ENCODE peak calls at places on chromosomes 16 and 17, in five cellular contexts. T is GM12878, P is cardiac muscle cell, F is NCI-H2081, E is amniotic stem cell. L is an unnamed sample.

GRCh38 chr16:53545433-53545832 is 42.4 kb upstream of the AKTIP start:
- DNase-seq in P (no peak), E (no peak), F (no peak), T (no peak), L (no peak)

GRCh38 chr17:79120259-79120658 is 45.6 kb downstream of the ENGASE start:
- DNase-seq in T (no peak), E (no peak), P (no peak), F (no peak), L (no peak)

GRCh38 chr17:73285916-73286862 is 24.5 kb upstream of the CPSF4L start:
- DNase-seq in E (no peak), F (no peak), P (no peak), T (no peak), L (no peak)

GRCh38 chr17:40566027-40566426 is 755 bp upstream of the CCR7 start:
- DNase-seq in E (no peak), T (no peak), F (no peak), P (no peak), L (no peak)

GRCh38 chr17:71118039-71118438 is 948.7 kb downstream of the KCNJ2 start:
- DNase-seq in E (no peak), P (peak), T (no peak), F (peak), L (no peak)

GRCh38 chr17:43126911-43127290 is 1.7 kb upstream of the BRCA1 start:
- DNase-seq in T (no peak), F (no peak), E (no peak), P (no peak), L (no peak)

GRCh38 chr16:2519711-2520080 is 475 bp upstream of the AMDHD2 start:
- DNase-seq in F (no peak), E (no peak), P (no peak), T (no peak), L (no peak)

GRCh38 chr16:27894441-27894840 is 169.1 kb downstream of the GSG1L start:
- DNase-seq in E (no peak), F (no peak), T (no peak), P (no peak), L (no peak)

GRCh38 chr16:56576585-56577299 is 11.9 kb downstream of the MT4 start:
- DNase-seq in E (peak), P (peak), T (peak), F (no peak), L (peak)

GRCh38 chr16:11258553-11259287 is 2.7 kb upstream of the SOCS1 start:
- DNase-seq in F (no peak), P (no peak), E (no peak), T (peak), L (peak)

GRCh38 chr17:44547625-44548297 is 9.5 kb upstream of the FZD2 start:
- DNase-seq in F (no peak), P (no peak), T (no peak), E (no peak), L (no peak)

GRCh38 chr17:61450641-61451537 is 1.3 kb upstream of the TBX4 start:
- DNase-seq in E (no peak), T (no peak), F (no peak), P (no peak), L (no peak)

GRCh38 chr16:50721549-50722409 is 20.1 kb upstream of the CYLD start:
- DNase-seq in F (no peak), P (no peak), E (no peak), T (no peak), L (no peak)

GRCh38 chr17:57726213-57726612 is 18.9 kb downstream of the CCDC182 start:
- DNase-seq in E (no peak), P (no peak), T (no peak), F (no peak), L (no peak)

GRCh38 chr16:49376206-49376605 is 2.6 kb downstream of the C16orf78 start:
- DNase-seq in T (no peak), E (no peak), P (no peak), F (no peak), L (no peak)

GRCh38 chr16:27235055-27235937 is 32.0 kb downstream of the KDM8 start:
- DNase-seq in F (peak), E (peak), T (peak), P (peak), L (peak)

GRCh38 chr17:72587773-72588511 is 467.1 kb downstream of the SOX9 start:
- DNase-seq in E (no peak), P (no peak), F (peak), T (no peak), L (no peak)

GRCh38 chr16:89047331-89048086 is 46.1 kb upstream of the ACSF3 start:
- DNase-seq in E (no peak), T (no peak), F (no peak), P (no peak), L (peak)

GRCh38 chr16:75860654-75861053 is 134.4 kb upstream of the CPHXL start:
- DNase-seq in P (peak), T (no peak), F (no peak), E (no peak), L (no peak)

GRCh38 chr16:48542966-48543365 is 67.0 kb downstream of the N4BP1 start:
- DNase-seq in F (no peak), T (no peak), E (no peak), P (no peak), L (no peak)

GRCh38 chr16:48629531-48629930 is 19.6 kb upstream of the N4BP1 start:
- DNase-seq in E (no peak), F (no peak), T (no peak), P (no peak), L (no peak)

GRCh38 chr17:35116845-35117244 is 2.8 kb downstream of the RAD51D start:
- DNase-seq in F (no peak), E (no peak), P (no peak), T (no peak), L (no peak)